ENCODE peak calls at places on chromosome 6, in four cellular contexts. Z is HepG2, F is fibroblast of lung, E is HCT116. O is an unnamed sample.
A peak's percentile ranks its signal among the peaks of the same experiment; 100 is the strongest.

GRCh38 chr6:126804255-126805064 is 314.0 kb upstream of the RSPO3 start:
- DNase-seq in F (peak; percentile 30), E (peak; percentile 19), Z (peak; percentile 51), O (peak; percentile 7)

GRCh38 chr6:127792616-127793015 is 108.2 kb downstream of the THEMIS start:
- DNase-seq in Z (no peak), E (no peak), F (no peak), O (no peak)

GRCh38 chr6:28408076-28408802 is 8.7 kb upstream of the ZSCAN12 start:
- DNase-seq in F (no peak), Z (no peak), E (no peak), O (no peak)

GRCh38 chr6:127855542-127856159 is 45.2 kb downstream of the THEMIS start:
- DNase-seq in E (no peak), Z (peak; percentile 24), F (no peak), O (no peak)

GRCh38 chr6:21461844-21462518 is 131.6 kb upstream of the SOX4 start:
- DNase-seq in Z (no peak), F (no peak), E (no peak), O (no peak)

GRCh38 chr6:3022765-3023662 is 23.3 kb downstream of the NQO2 start:
- DNase-seq in E (no peak), Z (no peak), F (no peak), O (no peak)

GRCh38 chr6:146775227-146775626 is 176.5 kb downstream of the ADGB start:
- DNase-seq in Z (no peak), E (no peak), F (peak; percentile 1), O (no peak)

GRCh38 chr6:43926644-43927524 is 156.9 kb downstream of the VEGFA start:
- DNase-seq in Z (peak; percentile 90), F (peak; percentile 93), E (peak; percentile 72), O (peak; percentile 32)

GRCh38 chr6:132978685-132979084 is 164.3 kb downstream of the RPS12 start:
- DNase-seq in Z (no peak), F (no peak), E (no peak), O (no peak)

GRCh38 chr6:156952401-156952800 is 175.2 kb downstream of the ARID1B start:
- DNase-seq in F (no peak), E (no peak), Z (no peak), O (no peak)

GRCh38 chr6:156953125-156953477 is 175.9 kb downstream of the ARID1B start:
- DNase-seq in Z (no peak), E (no peak), F (no peak), O (no peak)

GRCh38 chr6:156954781-156955180 is 177.6 kb downstream of the ARID1B start:
- DNase-seq in F (no peak), E (no peak), Z (no peak), O (no peak)

GRCh38 chr6:156954191-156954590 is 177.0 kb downstream of the ARID1B start:
- DNase-seq in F (no peak), Z (no peak), E (no peak), O (no peak)

GRCh38 chr6:156953478-156954146 is 176.4 kb downstream of the ARID1B start:
- DNase-seq in E (peak; percentile 42), Z (peak; percentile 95), F (peak; percentile 99), O (peak; percentile 44)
- TF ChIP-seq CTCF in E (no peak), Z (peak; percentile 63), F (peak; percentile 28), O (peak; percentile 30)

GRCh38 chr6:39339111-39339510 is 16.6 kb upstream of the KCNK16 start:
- DNase-seq in F (no peak), E (no peak), Z (no peak), O (no peak)
- H3K9ac ChIP-seq in F (no peak overlapping the region), E (no peak overlapping the region), Z (no peak overlapping the region), O (no peak overlapping the region)

GRCh38 chr6:6893701-6894100 is 214.1 kb upstream of the RREB1 start:
- DNase-seq in E (no peak), Z (no peak), F (peak; percentile 14), O (no peak)
- H4K20me1 ChIP-seq in E (no peaks in the 10 kb centered on the region), Z (no peaks in the 10 kb centered on the region), F (no peaks in the 10 kb centered on the region), O (no peaks in the 10 kb centered on the region)

DNA sequence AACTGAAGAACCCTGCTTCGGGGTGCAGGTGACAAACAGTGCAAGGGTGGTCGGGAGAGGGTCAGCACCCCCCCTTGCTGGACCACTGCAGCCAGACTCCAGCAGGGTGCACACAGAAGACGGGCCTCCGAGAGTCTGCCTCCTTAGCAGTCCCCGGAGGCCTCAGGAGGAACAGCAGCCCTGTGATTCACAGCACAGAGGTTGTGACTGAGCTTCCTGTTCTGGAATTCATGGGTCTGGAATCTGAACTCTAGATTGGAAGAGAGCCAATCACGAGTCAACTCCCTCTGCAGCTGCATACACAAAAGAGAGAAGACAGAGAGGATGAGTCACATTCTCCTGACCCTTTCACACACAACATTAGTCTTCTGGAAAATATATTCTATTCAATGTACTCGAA is 249.0 kb upstream of the OPRM1 start:
- DNase-seq in Z (peak; percentile 49), F (peak; percentile 89), E (peak; percentile 19), O (no peak)
- TF ChIP-seq CTCF in Z (no peak), F (no peak), E (peak; percentile 36), O (no peak)